ENCODE peak calls at places on chromosomes 6 and 20, in five cellular contexts. E, V, Y, K and N are unnamed samples.

GRCh38 chr20:41406307-41406706 is 39.7 kb upstream of the EMILIN3 start:
- DNase-seq in Y (no peak), V (no peak), K (no peak), E (no peak), N (no peak)

GRCh38 chr20:7452890-7453289 is 487.4 kb downstream of the HAO1 start:
- DNase-seq in E (no peak), K (no peak), V (peak), Y (no peak), N (no peak)

GRCh38 chr6:10395946-10396577 is 18.8 kb downstream of the TFAP2A start:
- DNase-seq in K (no peak), V (no peak), Y (no peak), E (no peak), N (no peak)

GRCh38 chr6:137043710-137044365 is 927 bp downstream of the IL20RA start:
- DNase-seq in V (peak), E (peak), Y (peak), K (peak), N (peak)

GRCh38 chr6:167396659-167397490 is 72.0 kb downstream of the TTLL2 start:
- DNase-seq in V (no peak), E (no peak), K (no peak), Y (no peak), N (no peak)

GRCh38 chr6:165321150-165321549 is 11.7 kb upstream of the C6orf118 start:
- DNase-seq in Y (no peak), K (no peak), E (no peak), V (no peak), N (no peak)

GRCh38 chr6:12576389-12576788 is 140.2 kb upstream of the PHACTR1 start:
- DNase-seq in V (peak), Y (peak), E (no peak), K (no peak), N (peak)

GRCh38 chr6:11711644-11711993 is 67.0 kb downstream of the ADTRP start:
- DNase-seq in K (no peak), Y (no peak), V (no peak), E (no peak), N (no peak)

GRCh38 chr6:131858765-131859490 is 51.1 kb downstream of the ENPP1 start:
- DNase-seq in Y (peak), E (no peak), K (peak), V (peak), N (peak)

GRCh38 chr6:36246511-36247268 is 23.2 kb upstream of the PNPLA1 start:
- DNase-seq in E (peak), V (no peak), Y (no peak), K (no peak), N (no peak)

GRCh38 chr6:26538936-26539615 is 910 bp downstream of the HMGN4 start:
- DNase-seq in V (no peak), Y (no peak), E (no peak), K (peak), N (no peak)

GRCh38 chr20:34797012-34797720 is 28.3 kb downstream of the NCOA6 start:
- DNase-seq in Y (no peak), V (no peak), E (no peak), K (no peak), N (no peak)

GRCh38 chr20:49106332-49106731 is 60.2 kb downstream of the CSE1L start:
- DNase-seq in K (no peak), E (no peak), Y (no peak), V (no peak), N (no peak)

GRCh38 chr20:44805991-44806729 is 4.2 kb downstream of the RIMS4 start:
- DNase-seq in V (peak), Y (peak), K (no peak), E (peak), N (peak)

GRCh38 chr20:16132399-16132798 is 440.8 kb downstream of the KIF16B start:
- DNase-seq in V (no peak), E (no peak), Y (no peak), K (no peak), N (no peak)

GRCh38 chr20:22578221-22579118 is 5.9 kb downstream of the FOXA2 start:
- DNase-seq in E (no peak), K (no peak), V (no peak), Y (no peak), N (no peak)

GRCh38 chr20:53942121-53942816 is 128.1 kb downstream of the BCAS1 start:
- DNase-seq in V (no peak), E (no peak), K (no peak), Y (no peak), N (peak)

GRCh38 chr20:20440473-20440872 is 72.6 kb downstream of the INSM1 start:
- DNase-seq in E (no peak), V (no peak), K (no peak), Y (no peak), N (no peak)

GRCh38 chr20:64093013-64093503 is 8.9 kb upstream of the LKAAEAR1 start:
- DNase-seq in E (no peak), K (no peak), V (no peak), Y (no peak), N (no peak)

GRCh38 chr20:19944772-19945459 is 72.2 kb upstream of the NAA20 start:
- DNase-seq in K (peak), Y (no peak), V (no peak), E (no peak), N (peak)

GRCh38 chr20:37498066-37498702 is 22.9 kb upstream of the NNAT start:
- DNase-seq in E (no peak), Y (no peak), K (no peak), V (peak), N (no peak)

GRCh38 chr6:54019860-54020259 is 91.4 kb upstream of the MLIP start:
- DNase-seq in E (no peak), Y (no peak), V (no peak), K (no peak), N (no peak)

GRCh38 chr6:34447915-34448314 is 18.0 kb upstream of the PACSIN1 start:
- DNase-seq in Y (no peak), K (no peak), V (no peak), E (no peak), N (no peak)

GRCh38 chr6:54980511-54981275 is 134.1 kb downstream of the FAM83B start:
- DNase-seq in E (no peak), K (no peak), Y (peak), V (peak), N (peak)

GRCh38 chr6:167805349-167806060 is 21.2 kb upstream of the AFDN start:
- DNase-seq in E (no peak), Y (no peak), K (no peak), V (no peak), N (no peak)

DNA sequence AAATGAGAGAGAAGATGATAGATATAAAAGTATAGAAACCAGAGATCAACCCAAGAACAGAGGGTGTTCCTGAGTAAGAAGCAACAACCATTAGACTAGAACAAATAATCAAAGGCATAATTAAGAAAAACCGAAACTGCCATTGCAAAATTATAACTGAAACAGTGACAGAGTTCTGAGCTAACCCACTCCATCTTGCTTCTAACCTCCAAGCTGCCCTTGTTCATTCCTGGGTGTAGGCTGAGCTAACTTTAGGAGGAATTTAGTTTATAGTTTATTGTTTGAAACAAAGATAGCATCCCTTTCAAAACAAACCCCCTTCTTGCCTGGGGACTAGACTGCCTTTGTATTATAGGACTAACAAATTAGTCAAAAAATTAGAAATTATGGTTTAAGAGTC is 56.1 kb upstream of the PRND start:
- DNase-seq in V (no peak), Y (no peak), E (no peak), K (no peak), N (no peak)
- H3K4me3 ChIP-seq in V (no peak), Y (no peak), E (no peak), K (no peak), N (no peak)

GRCh38 chr20:32108814-32109391 is 611 bp upstream of the TM9SF4 start:
- DNase-seq in K (no peak), V (no peak), E (no peak), Y (no peak), N (no peak)
- H3K4me3 ChIP-seq in K (peak), V (peak), E (no peak), Y (peak), N (peak)

DNA sequence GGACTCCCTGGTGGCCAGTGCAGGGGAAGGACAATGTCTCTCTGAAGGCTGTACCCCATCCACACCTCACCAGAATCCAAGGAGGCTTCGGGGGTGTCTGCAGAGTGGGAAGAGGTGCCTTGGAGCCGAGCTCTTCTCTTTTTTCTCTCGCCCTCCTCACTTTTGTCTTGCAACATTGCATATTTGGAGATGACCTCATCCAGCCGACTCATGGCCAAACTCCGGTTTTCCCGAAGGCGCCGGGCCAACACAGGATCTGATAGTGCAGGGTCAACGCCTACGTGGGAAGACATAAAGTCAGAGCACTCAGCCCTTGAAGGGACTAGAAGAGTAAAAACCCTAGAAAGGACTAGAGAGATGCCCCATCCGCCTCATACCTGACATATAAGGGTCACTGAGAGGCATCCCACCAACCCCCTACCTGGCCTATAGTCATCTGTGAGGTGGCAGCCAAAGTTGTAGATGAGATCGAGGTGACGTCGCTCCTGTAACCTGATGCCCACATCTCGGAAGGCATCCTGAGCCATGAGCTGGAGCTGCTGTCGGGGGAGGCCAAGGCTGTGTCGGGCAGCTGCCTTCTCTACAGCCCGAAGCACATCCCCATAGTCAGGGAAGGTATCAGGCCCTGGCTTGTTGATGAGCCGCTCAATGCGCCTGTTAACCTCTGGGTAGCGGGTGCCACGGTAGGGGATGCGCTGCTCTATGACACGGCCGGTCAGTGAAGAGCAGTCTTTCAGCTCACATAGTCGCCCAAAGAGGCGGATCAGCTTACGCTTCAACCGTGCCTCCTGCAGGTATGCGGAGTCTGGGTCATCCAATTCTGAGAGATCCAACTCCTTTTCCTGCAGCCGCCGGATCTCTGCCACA is 3.0 kb upstream of the ZBTB22 start:
- DNase-seq in E (peak), K (no peak), Y (no peak), V (peak), N (peak)
- H3K4me3 ChIP-seq in E (no peak), K (no peak), Y (peak), V (peak), N (no peak)

GRCh38 chr20:17525132-17525531 is 6.0 kb downstream of the BFSP1 start:
- DNase-seq in K (no peak), V (no peak), Y (no peak), E (no peak), N (no peak)
- H3K4me3 ChIP-seq in K (no peak), V (no peak), Y (no peak), E (no peak), N (no peak)

DNA sequence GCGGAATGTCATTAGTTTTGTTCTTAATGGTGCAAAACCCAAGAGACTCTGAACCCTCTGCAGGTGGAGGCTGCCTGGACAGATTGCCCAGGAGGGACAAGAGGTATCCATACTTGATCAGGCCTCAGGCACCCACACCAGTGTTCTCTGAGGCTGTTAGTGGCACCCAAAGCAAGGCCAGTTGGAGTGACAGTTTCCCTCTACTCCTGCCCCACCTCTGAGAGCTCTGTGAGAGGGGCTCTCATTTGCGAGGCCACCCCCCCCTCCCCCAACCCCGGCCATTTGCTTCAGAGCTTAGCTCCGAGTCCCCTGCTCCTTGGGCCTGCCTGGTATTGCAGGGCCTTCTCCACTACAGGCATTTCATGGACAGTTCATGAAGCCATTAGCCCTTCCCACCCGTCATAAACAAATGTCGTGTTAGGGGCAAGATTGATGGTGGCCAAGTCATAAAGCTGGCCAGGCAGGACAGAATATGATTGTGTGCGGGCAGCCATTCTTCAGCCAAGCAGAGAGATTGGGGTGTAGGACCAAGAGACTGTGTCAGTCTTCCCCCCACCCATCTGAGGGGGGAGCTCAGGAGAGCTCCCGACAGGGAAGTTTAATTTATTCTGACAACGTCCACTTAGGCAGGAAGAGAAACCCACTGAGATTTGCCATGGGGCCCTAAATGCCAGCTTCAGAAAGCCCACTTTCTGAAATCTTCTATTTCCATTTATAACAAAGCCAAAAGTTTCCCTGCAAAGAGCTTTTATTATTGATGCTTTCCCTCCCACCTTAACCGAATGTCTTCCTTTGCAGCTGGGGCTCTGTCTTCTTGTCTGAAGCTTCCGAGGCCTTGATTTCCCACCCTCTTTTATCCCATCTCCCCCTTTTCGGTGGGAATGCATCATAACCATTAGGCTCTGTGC is 7.1 kb downstream of the FOXC1 start:
- DNase-seq in E (no peak), K (no peak), Y (no peak), V (no peak), N (no peak)
- H3K4me3 ChIP-seq in E (peak), K (no peak), Y (no peak), V (no peak), N (peak)

DNA sequence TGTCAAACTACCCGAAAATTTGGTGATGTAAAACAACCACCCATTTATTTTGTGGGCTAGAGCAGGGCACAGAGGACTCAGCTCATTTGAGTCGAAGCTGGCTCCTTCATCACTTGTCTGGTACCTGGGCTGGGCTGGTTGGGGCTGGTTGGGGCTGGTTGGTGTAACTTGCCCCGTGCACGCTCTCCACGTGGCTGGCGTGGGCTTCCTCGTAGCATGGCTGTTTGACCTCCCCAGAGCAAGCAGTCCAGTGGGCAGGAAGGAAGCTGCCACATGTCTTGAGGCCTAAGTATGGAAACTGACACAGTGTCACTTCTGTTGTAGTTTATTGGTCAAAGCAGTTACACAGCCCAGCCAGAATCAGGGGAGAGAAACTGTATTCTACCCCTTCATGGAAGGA is 27.1 kb downstream of the BCAS4 start:
- DNase-seq in V (no peak), K (no peak), Y (no peak), E (no peak), N (no peak)
- H3K4me3 ChIP-seq in V (no peak), K (no peak), Y (no peak), E (no peak), N (no peak)